ENCODE peak calls at places on chromosomes 5 and 9, in six cellular contexts. G, V, M, N, C and P are unnamed samples.

GRCh38 chr5:160280384-160281090 is 31.8 kb downstream of the CCNJL start:
- DNase-seq in V (no peak), C (no peak), G (no peak), M (no peak), N (no peak), P (no peak)

GRCh38 chr9:35619800-35620158 is 1.6 kb upstream of the CD72 start:
- DNase-seq in M (no peak), V (no peak), C (no peak), N (no peak), G (no peak), P (no peak)

GRCh38 chr9:19161257-19162025 is 34.1 kb upstream of the PLIN2 start:
- DNase-seq in V (peak), G (no peak), M (peak), C (no peak), N (peak), P (no peak)

GRCh38 chr5:157180374-157181264 is at the start of gene ITK:
- DNase-seq in G (no peak), C (no peak), N (no peak), M (no peak), V (no peak), P (no peak)

GRCh38 chr5:178768371-178769260 is 38.2 kb upstream of the ZNF354A start:
- DNase-seq in V (no peak), M (no peak), N (no peak), C (no peak), G (no peak), P (no peak)

GRCh38 chr9:92735907-92736600 is 28.6 kb downstream of the BICD2 start:
- DNase-seq in V (no peak), C (no peak), M (no peak), N (no peak), G (no peak), P (no peak)

GRCh38 chr5:73230264-73231244 is 57.6 kb downstream of the TMEM174 start:
- DNase-seq in G (no peak), V (no peak), M (no peak), N (no peak), C (no peak), P (no peak)

GRCh38 chr9:9399982-9400381 is 1212.8 kb downstream of the PTPRD start:
- DNase-seq in N (no peak), M (no peak), C (no peak), V (no peak), G (no peak), P (no peak)

GRCh38 chr9:33921967-33922895 is 105.3 kb downstream of the UBE2R2 start:
- DNase-seq in N (peak), M (peak), G (no peak), V (peak), C (no peak), P (no peak)

GRCh38 chr9:126587187-126588185 is 26.2 kb upstream of the LMX1B start:
- DNase-seq in M (no peak), N (no peak), C (no peak), V (peak), G (peak), P (no peak)

GRCh38 chr9:89039092-89039465 is 47.8 kb downstream of the S1PR3 start:
- DNase-seq in V (no peak), M (no peak), N (no peak), C (no peak), G (no peak), P (no peak)

GRCh38 chr5:170293273-170293672 is 4.3 kb downstream of the LCP2 start:
- DNase-seq in N (no peak), C (no peak), G (no peak), V (no peak), M (no peak), P (no peak)

GRCh38 chr9:121073038-121073437 is 1.7 kb upstream of the CNTRL start:
- DNase-seq in N (peak), C (peak), G (peak), V (peak), M (peak), P (no peak)

GRCh38 chr9:114452219-114453169 is 52.8 kb downstream of the WHRN start:
- DNase-seq in C (no peak), G (no peak), V (no peak), N (no peak), M (no peak), P (no peak)

GRCh38 chr5:83718195-83718825 is 2.3 kb downstream of the HAPLN1 start:
- DNase-seq in C (no peak), G (peak), N (peak), M (peak), V (peak), P (no peak)

GRCh38 chr5:56783261-56783660 is 32.1 kb upstream of the MAP3K1 start:
- DNase-seq in C (no peak), M (no peak), N (no peak), V (no peak), G (no peak), P (no peak)

GRCh38 chr5:50667079-50667652 is 729 bp downstream of the PARP8 start:
- DNase-seq in V (peak), N (no peak), C (peak), G (peak), M (peak), P (peak)

GRCh38 chr9:8365466-8366160 is 566.0 kb upstream of the DMAC1 start:
- DNase-seq in N (no peak), V (peak), C (no peak), G (no peak), M (no peak), P (no peak)

GRCh38 chr9:123043081-123043939 is 9.8 kb downstream of the GPR21 start:
- DNase-seq in M (no peak), V (no peak), N (no peak), C (no peak), G (no peak), P (no peak)

GRCh38 chr5:146425023-146425422 is 22.1 kb upstream of the TCERG1 start:
- DNase-seq in V (no peak), M (no peak), N (peak), G (no peak), C (no peak), P (no peak)

GRCh38 chr5:150497274-150497988 is 10.5 kb upstream of the NDST1 start:
- DNase-seq in N (peak), G (peak), M (peak), C (peak), V (peak), P (no peak)

GRCh38 chr9:19967567-19968459 is 179.0 kb upstream of the SLC24A2 start:
- DNase-seq in M (no peak), V (no peak), G (no peak), C (no peak), N (no peak), P (no peak)

GRCh38 chr5:140295414-140295813 is 7.5 kb downstream of the PFDN1 start:
- DNase-seq in C (peak), G (no peak), M (peak), V (peak), N (peak), P (no peak)

GRCh38 chr9:81575976-81576375 is 113.4 kb downstream of the TLE1 start:
- DNase-seq in C (no peak), G (no peak), V (peak), M (no peak), N (no peak), P (no peak)

GRCh38 chr9:131274674-131275331 is 1.5 kb downstream of the FAM78A start:
- DNase-seq in N (no peak), C (no peak), V (no peak), G (no peak), M (no peak), P (no peak)

GRCh38 chr5:159855476-159856157 is 60.7 kb upstream of the ADRA1B start:
- DNase-seq in C (no peak), M (no peak), N (no peak), V (peak), G (no peak), P (no peak)

GRCh38 chr5:179312557-179313235 is 32.6 kb downstream of the ADAMTS2 start:
- DNase-seq in M (no peak), C (peak), G (no peak), V (no peak), N (no peak), P (no peak)

GRCh38 chr9:115038138-115038537 is 79.8 kb downstream of the TNC start:
- DNase-seq in M (no peak), G (no peak), N (no peak), V (no peak), C (no peak), P (no peak)

GRCh38 chr5:82784521-82784920 is 292.7 kb downstream of the TMEM167A start:
- DNase-seq in N (peak), V (no peak), G (no peak), C (no peak), M (no peak), P (no peak)

GRCh38 chr9:115057559-115057958 is 60.4 kb downstream of the TNC start:
- DNase-seq in N (peak), M (peak), V (peak), C (no peak), G (no peak), P (no peak)

GRCh38 chr5:4994994-4995393 is 145.1 kb upstream of the ADAMTS16 start:
- DNase-seq in N (peak), G (no peak), C (no peak), V (peak), M (peak), P (no peak)

GRCh38 chr5:143011621-143012020 is 241.4 kb downstream of the ARHGAP26 start:
- DNase-seq in N (no peak), C (no peak), V (peak), M (no peak), G (no peak), P (no peak)

GRCh38 chr5:107668933-107669542 is 1.7 kb downstream of the EFNA5 start:
- DNase-seq in G (no peak), M (peak), V (peak), N (peak), C (no peak), P (no peak)

GRCh38 chr5:121500262-121500792 is 351.4 kb upstream of the FTMT start:
- DNase-seq in N (no peak), V (no peak), G (no peak), C (no peak), M (no peak), P (no peak)

GRCh38 chr9:109997682-109998081 is 210.3 kb downstream of the C9orf152 start:
- DNase-seq in G (no peak), M (no peak), N (no peak), C (no peak), V (no peak), P (no peak)

GRCh38 chr5:61931236-61931635 is 374.8 kb upstream of the KIF2A start:
- DNase-seq in V (no peak), C (no peak), G (no peak), M (no peak), N (no peak), P (no peak)

GRCh38 chr5:61933787-61934626 is 372.0 kb upstream of the KIF2A start:
- DNase-seq in C (peak), N (peak), G (peak), V (peak), M (peak), P (peak)
- TF ChIP-seq CTCF in C (no peak), N (peak), G (peak), V (peak), M (peak), P (peak)

GRCh38 chr9:82606761-82607382 is 456.1 kb downstream of the RASEF start:
- DNase-seq in V (peak), C (no peak), N (peak), G (no peak), M (peak), P (peak)
- TF ChIP-seq CTCF in V (peak), C (no peak), N (peak), G (peak), M (peak), P (peak)

GRCh38 chr5:176548967-176549444 is at the start of gene CDHR2:
- DNase-seq in G (no peak), M (no peak), V (no peak), C (no peak), N (no peak), P (no peak)
- TF ChIP-seq CTCF in G (no peak), M (no peak), V (no peak), C (no peak), N (no peak), P (no peak)

GRCh38 chr5:172293745-172294342 is 10.3 kb upstream of the UBTD2 start:
- DNase-seq in M (no peak), G (no peak), V (no peak), C (no peak), N (no peak), P (no peak)
- TF ChIP-seq CTCF in M (no peak), G (no peak), V (no peak), C (no peak), N (no peak), P (no peak)

GRCh38 chr5:167512111-167512510 is 779.3 kb upstream of the WWC1 start:
- DNase-seq in C (no peak), G (no peak), N (no peak), V (no peak), M (peak), P (no peak)
- TF ChIP-seq CTCF in C (no peak), G (no peak), N (no peak), V (no peak), M (no peak), P (no peak)

GRCh38 chr9:32580631-32581300 is 7.8 kb upstream of the NDUFB6 start:
- DNase-seq in V (no peak), G (no peak), M (no peak), C (no peak), N (no peak), P (no peak)
- TF ChIP-seq CTCF in V (no peak), G (no peak), M (no peak), C (no peak), N (no peak), P (no peak)